ENCODE peak calls at places on chromosomes 11 and 22, in ten cellular contexts. H is tibial nerve, G is stomach, D is uterus, E is spleen, P is fibroblast of lung, U is pancreas, C is DND-41, W is heart right ventricle, Q is Peyer's patch. X is an unnamed sample.
A peak's percentile ranks its signal among the peaks of the same experiment; 100 is the strongest.

GRCh38 chr11:8925711-8926110 is 7.0 kb downstream of the C11orf16 start:
- DNase-seq in G (no peak), Q (no peak), E (no peak), H (no peak), P (no peak), D (no peak), U (no peak), C (no peak), W (no peak), X (no peak)

GRCh38 chr11:57345555-57346151 is 7.5 kb downstream of the P2RX3 start:
- DNase-seq in P (peak; percentile 71), W (peak; percentile 74), G (peak; percentile 85), E (peak; percentile 82), U (peak; percentile 75), C (peak; percentile 70), H (peak; percentile 62), D (peak; percentile 68), Q (peak; percentile 92), X (peak; percentile 66)

GRCh38 chr11:41849250-41849649 is 389.8 kb upstream of the LRRC4C start:
- DNase-seq in W (no peak), E (no peak), P (no peak), H (no peak), Q (no peak), G (no peak), D (no peak), C (no peak), U (no peak), X (no peak)

GRCh38 chr11:18144243-18144642 is 11.9 kb downstream of the MRGPRX3 start:
- DNase-seq in E (no peak), D (no peak), C (no peak), Q (no peak), U (no peak), G (no peak), W (no peak), P (no peak), H (no peak), X (no peak)

GRCh38 chr11:27211370-27212127 is 151.5 kb downstream of the CCDC34 start:
- DNase-seq in D (no peak), P (no peak), C (peak; percentile 5), E (no peak), W (no peak), H (no peak), Q (no peak), U (no peak), G (no peak), X (no peak)

GRCh38 chr22:46421272-46421671 is 85.8 kb downstream of the TRMU start:
- DNase-seq in D (no peak), G (no peak), Q (peak; percentile 83), C (no peak), W (no peak), U (no peak), H (no peak), P (no peak), E (no peak), X (no peak)

GRCh38 chr22:31923761-31924160 is 20.6 kb upstream of the YWHAH start:
- DNase-seq in H (no peak), D (no peak), U (no peak), G (no peak), P (no peak), C (no peak), W (no peak), E (no peak), Q (no peak), X (no peak)

GRCh38 chr22:31081963-31082605 is 966 bp downstream of the SMTN start:
- DNase-seq in Q (no peak), D (peak; percentile 44), P (no peak), W (no peak), H (no peak), E (no peak), U (peak; percentile 23), C (no peak), G (no peak), X (no peak)

GRCh38 chr11:100929377-100929776 is 200.2 kb downstream of the PGR start:
- DNase-seq in P (peak; percentile 61), D (no peak), W (no peak), Q (no peak), H (no peak), C (no peak), G (no peak), U (no peak), E (no peak), X (no peak)

GRCh38 chr11:113082501-113082900 is 121.3 kb downstream of the NCAM1 start:
- DNase-seq in U (no peak), W (no peak), C (no peak), P (no peak), G (no peak), Q (no peak), E (no peak), H (no peak), D (no peak), X (no peak)

GRCh38 chr22:45968751-45969413 is 8.1 kb downstream of the WNT7B start:
- DNase-seq in D (no peak), Q (no peak), P (peak; percentile 70), E (no peak), C (no peak), W (no peak), U (no peak), G (no peak), H (no peak), X (no peak)

GRCh38 chr22:36155702-36156101 is 4.9 kb downstream of the APOL3 start:
- DNase-seq in G (peak; percentile 40), D (peak; percentile 83), P (peak; percentile 20), H (peak; percentile 49), W (peak; percentile 83), E (no peak), Q (peak; percentile 69), U (no peak), C (no peak), X (peak; percentile 83)
- H3K4me3 ChIP-seq in G (peak overlapping the region; percentile 60), D (peak overlapping the region; percentile 31), P (no peak overlapping the region), H (no peak overlapping the region), W (peak overlapping the region; percentile 32), E (peak overlapping the region; percentile 84), Q (peak overlapping the region; percentile 58), U (no peak overlapping the region), C (peak overlapping the region; percentile 73), X (no peak overlapping the region)

GRCh38 chr11:105609832-105610781 is at the start of gene GRIA4:
- DNase-seq in W (no peak), Q (peak; percentile 53), G (peak; percentile 27), C (no peak), P (peak; percentile 64), D (no peak), H (peak; percentile 14), U (peak; percentile 18), E (peak; percentile 73), X (peak; percentile 21)
- H3K27me3 ChIP-seq in W (peaks cover 50% of the 10 kb centered on the region), Q (no peaks in the 10 kb centered on the region), G (peaks cover 28% of the 10 kb centered on the region), C (no peaks in the 10 kb centered on the region), P (peaks cover 5% of the 10 kb centered on the region), D (no peaks in the 10 kb centered on the region), H (no peaks in the 10 kb centered on the region), U (peaks cover 39% of the 10 kb centered on the region), E (peaks cover 33% of the 10 kb centered on the region), X (peaks cover 37% of the 10 kb centered on the region)

GRCh38 chr11:63871962-63872832 is 33.3 kb downstream of the MARK2 start:
- DNase-seq in C (peak; percentile 50), H (peak; percentile 63), Q (peak; percentile 90), U (peak; percentile 92), E (peak; percentile 89), G (peak; percentile 87), W (peak; percentile 89), D (peak; percentile 78), P (peak; percentile 91), X (peak; percentile 86)

GRCh38 chr11:63868399-63869064 is 29.6 kb downstream of the MARK2 start:
- DNase-seq in G (no peak), P (no peak), H (no peak), Q (no peak), W (no peak), U (no peak), D (no peak), C (no peak), E (no peak), X (no peak)

GRCh38 chr11:63869171-63869591 is 30.3 kb downstream of the MARK2 start:
- DNase-seq in H (no peak), G (no peak), U (no peak), Q (peak; percentile 64), P (no peak), W (no peak), E (no peak), C (no peak), D (no peak), X (no peak)

GRCh38 chr11:63869686-63870085 is 30.8 kb downstream of the MARK2 start:
- DNase-seq in E (peak; percentile 81), P (no peak), H (no peak), C (peak; percentile 67), U (no peak), Q (peak; percentile 90), D (no peak), G (no peak), W (no peak), X (no peak)

GRCh38 chr11:63870351-63871197 is 31.7 kb downstream of the MARK2 start:
- DNase-seq in W (no peak), Q (no peak), U (no peak), E (no peak), H (no peak), C (no peak), D (no peak), G (no peak), P (no peak), X (no peak)
- H3K4me1 ChIP-seq in W (peaks cover 92% of the 10 kb centered on the region), Q (peaks cover 20% of the 10 kb centered on the region), U (peaks cover 74% of the 10 kb centered on the region), E (peaks cover 97% of the 10 kb centered on the region), H (peaks cover 69% of the 10 kb centered on the region), C (peaks cover 20% of the 10 kb centered on the region), D (peaks cover 18% of the 10 kb centered on the region), G (peaks cover 100% of the 10 kb centered on the region), P (peaks cover 17% of the 10 kb centered on the region), X (peaks cover 97% of the 10 kb centered on the region)

GRCh38 chr11:102280237-102280833 is 36.9 kb upstream of the BIRC3 start:
- DNase-seq in D (no peak), P (no peak), Q (no peak), U (no peak), G (no peak), W (no peak), E (no peak), C (no peak), H (no peak), X (no peak)

GRCh38 chr11:102284008-102284407 is 33.3 kb upstream of the BIRC3 start:
- DNase-seq in G (no peak), D (no peak), U (no peak), H (no peak), Q (no peak), W (no peak), C (no peak), E (no peak), P (no peak), X (no peak)

GRCh38 chr11:102283088-102283487 is 34.2 kb upstream of the BIRC3 start:
- DNase-seq in H (no peak), G (no peak), P (no peak), C (no peak), U (no peak), W (no peak), Q (no peak), D (no peak), E (no peak), X (no peak)

GRCh38 chr11:102276302-102277182 is 40.7 kb upstream of the BIRC3 start:
- DNase-seq in E (no peak), H (no peak), U (no peak), P (peak; percentile 51), G (no peak), Q (no peak), W (no peak), D (no peak), C (no peak), X (no peak)

DNA sequence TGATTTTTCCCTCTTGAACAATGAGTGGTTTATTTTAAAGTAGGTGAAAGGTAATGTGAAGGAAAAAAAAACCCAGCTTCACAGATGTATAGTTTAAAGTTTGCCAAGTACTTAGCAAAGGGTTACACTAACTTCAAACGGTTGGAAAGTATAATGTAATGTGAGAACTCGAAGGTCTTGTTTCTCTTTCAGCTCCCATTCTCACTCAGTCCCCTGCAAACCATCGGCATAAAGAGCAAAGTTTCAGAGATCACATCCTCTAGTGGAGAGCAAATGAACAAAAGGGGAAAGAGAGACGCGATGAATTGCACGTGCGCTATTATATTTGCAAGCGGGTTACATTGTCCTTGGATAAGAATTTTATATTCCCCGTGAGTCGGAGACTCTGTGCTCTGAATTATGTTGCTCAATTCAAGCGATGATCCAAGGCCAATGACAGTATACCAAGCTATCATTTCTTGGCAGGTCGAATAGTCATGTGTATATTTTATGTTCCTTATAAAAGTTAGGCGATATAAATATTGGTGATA is 37.6 kb upstream of the BIRC3 start:
- DNase-seq in E (no peak), C (no peak), G (no peak), D (peak; percentile 28), U (no peak), P (peak; percentile 89), W (no peak), Q (peak; percentile 64), H (no peak), X (no peak)
- H3K4me3 ChIP-seq in E (no peak overlapping the region), C (no peak overlapping the region), G (peak overlapping the region; percentile 26), D (no peak overlapping the region), U (no peak overlapping the region), P (peak overlapping the region; percentile 17), W (no peak overlapping the region), Q (no peak overlapping the region), H (no peak overlapping the region), X (no peak overlapping the region)